ENCODE peak calls at places on chromosomes 6 and 20, in five cellular contexts. P is kidney glomerular epithelial cell; V is stimulated activated naive CD8-positive, alpha-beta T cell treated with anti-CD3 and anti-CD28 coated beads, Interleukin-15, Interleukin-2, amounts not matched to agents 100 U/mL and 50 U/mL, for 24 hours; S is Calu3; I is AG08396. C is an unnamed sample.

GRCh38 chr6:118398066-118398465 is 150.0 kb upstream of the PLN start:
- DNase-seq in S (no peak), V (no peak), P (no peak), I (no peak), C (no peak)

GRCh38 chr6:168247456-168248147 is 72.0 kb downstream of the DACT2 start:
- DNase-seq in S (peak; percentile 67), P (peak; percentile 51), I (no peak), V (no peak), C (no peak)

GRCh38 chr6:152305672-152306071 is 331.5 kb downstream of the SYNE1 start:
- DNase-seq in S (no peak), I (no peak), V (no peak), P (no peak), C (no peak)

GRCh38 chr20:32416206-32416605 is 58.1 kb downstream of the ASXL1 start:
- DNase-seq in P (no peak), I (no peak), S (no peak), V (no peak), C (no peak)

GRCh38 chr6:108167449-108167903 is 1.7 kb downstream of the NR2E1 start:
- DNase-seq in S (no peak), I (no peak), P (no peak), V (no peak), C (no peak)

GRCh38 chr20:32968833-32969241 is 35.4 kb downstream of the SUN5 start:
- DNase-seq in P (no peak), I (no peak), S (no peak), V (peak; percentile 44), C (no peak)

GRCh38 chr20:62489186-62489939 is 13.6 kb upstream of the GATA5 start:
- DNase-seq in V (no peak), P (peak; percentile 43), I (no peak), S (no peak), C (no peak)

GRCh38 chr6:147585256-147585655 is 76.8 kb downstream of the SAMD5 start:
- DNase-seq in S (no peak), P (no peak), I (no peak), V (no peak), C (no peak)

GRCh38 chr6:66210964-66211363 is 503.9 kb upstream of the EYS start:
- DNase-seq in P (no peak), I (no peak), V (no peak), S (no peak), C (no peak)

GRCh38 chr6:159720708-159721107 is 6.6 kb upstream of the WTAP start:
- DNase-seq in P (peak; percentile 40), I (no peak), V (no peak), S (peak; percentile 49), C (peak; percentile 59)

GRCh38 chr6:53752856-53753255 is 41.9 kb upstream of the LRRC1 start:
- DNase-seq in V (no peak), I (peak; percentile 29), P (no peak), S (no peak), C (no peak)

GRCh38 chr20:50073500-50073899 is 39.5 kb downstream of the UBE2V1 start:
- DNase-seq in P (no peak), S (no peak), I (no peak), V (no peak), C (no peak)

GRCh38 chr6:132445201-132445951 is 44.1 kb upstream of the MOXD1 start:
- DNase-seq in V (no peak), P (peak; percentile 97), I (peak; percentile 58), S (no peak), C (no peak)

GRCh38 chr20:21322921-21323321 is 19.8 kb downstream of the XRN2 start:
- DNase-seq in P (no peak), I (no peak), S (no peak), V (no peak), C (no peak)

GRCh38 chr20:45407067-45407745 is 883 bp upstream of the DBNDD2 start:
- DNase-seq in I (peak; percentile 52), P (peak; percentile 12), S (peak; percentile 44), V (no peak), C (no peak)